ENCODE peak calls at places on chromosomes 7 and 10, in five cellular contexts. P is naive B cell; T is NCI-H2081; G is activated CD4-positive, alpha-beta memory T cell treated with anti-CD3 and anti-CD28 coated beads for 36 hours; X is activated CD4-positive, alpha-beta T cell treated with anti-CD3 and anti-CD28 coated beads, Interleukin-2, amount 50 U/mL, for 4 hours. R is an unnamed sample.

GRCh38 chr10:17865351-17865750 is 56.2 kb downstream of the MRC1 start:
- DNase-seq in P (no peak), T (no peak), G (no peak), X (no peak), R (no peak)

GRCh38 chr7:2526659-2527504 is 7.3 kb downstream of the LFNG start:
- DNase-seq in P (no peak), T (no peak), G (no peak), X (no peak), R (no peak)

GRCh38 chr10:35940067-35940989 is 298.2 kb upstream of the FZD8 start:
- DNase-seq in P (no peak), T (peak), G (no peak), X (no peak), R (no peak)

GRCh38 chr10:1591742-1592141 is 145.6 kb downstream of the ADARB2 start:
- DNase-seq in P (no peak), T (no peak), G (no peak), X (no peak), R (no peak)

GRCh38 chr10:79105164-79105739 is 36.5 kb downstream of the ZMIZ1 start:
- DNase-seq in P (no peak), T (no peak), G (no peak), X (no peak), R (no peak)

GRCh38 chr10:61758440-61758839 is 95.7 kb downstream of the CABCOCO1 start:
- DNase-seq in P (no peak), T (no peak), G (no peak), X (no peak), R (no peak)

GRCh38 chr7:43758861-43759683 is 592 bp downstream of the BLVRA start:
- DNase-seq in P (peak), T (peak), G (peak), X (peak), R (peak)

GRCh38 chr7:27647489-27647888 is 15.2 kb downstream of the HIBADH start:
- DNase-seq in P (no peak), T (no peak), G (no peak), X (no peak), R (no peak)

GRCh38 chr10:31635415-31636065 is 293.1 kb downstream of the ARHGAP12 start:
- DNase-seq in P (no peak), T (no peak), G (no peak), X (no peak), R (no peak)

GRCh38 chr10:75438275-75438674 is 6.9 kb downstream of the LRMDA start:
- DNase-seq in P (no peak), T (no peak), G (no peak), X (no peak), R (no peak)

R was measured in NB4.